ENCODE peak calls at places on chromosomes 16 and 17, in ten cellular contexts. One of them, this sample, is unnamed.

GRCh38 chr16:17561056-17561455 is 90.3 kb upstream of the XYLT1 start:
- DNase-seq in gastrocnemius medialis: no peak
- DNase-seq in A549: no peak
- DNase-seq in GM12878: no peak
- DNase-seq in transverse colon: no peak
- DNase-seq in HepG2: no peak
- DNase-seq in body of pancreas: peak; percentile 8
- DNase-seq in ovary: no peak
- DNase-seq in IMR-90: no peak
- DNase-seq in uterus: no peak
- DNase-seq in this sample: peak; percentile 88

GRCh38 chr17:7853693-7854043 is 1.2 kb upstream of the TMEM88 start:
- DNase-seq in transverse colon: no peak
- DNase-seq in uterus: no peak
- DNase-seq in body of pancreas: no peak
- DNase-seq in IMR-90: no peak
- DNase-seq in HepG2: no peak
- DNase-seq in ovary: peak; percentile 51
- DNase-seq in A549: no peak
- DNase-seq in GM12878: no peak
- DNase-seq in gastrocnemius medialis: no peak
- DNase-seq in this sample: no peak

GRCh38 chr16:30032083-30032819 is 1.2 kb upstream of the TLCD3B start:
- DNase-seq in A549: peak; percentile 79
- DNase-seq in IMR-90: peak; percentile 67
- DNase-seq in uterus: peak; percentile 36
- DNase-seq in GM12878: no peak
- DNase-seq in ovary: peak; percentile 51
- DNase-seq in body of pancreas: peak; percentile 49
- DNase-seq in HepG2: peak; percentile 82
- DNase-seq in transverse colon: peak; percentile 57
- DNase-seq in gastrocnemius medialis: peak; percentile 42
- DNase-seq in this sample: peak; percentile 57

GRCh38 chr16:85011846-85012284 is 530 bp upstream of the ZDHHC7 start:
- DNase-seq in body of pancreas: no peak
- DNase-seq in HepG2: no peak
- DNase-seq in IMR-90: no peak
- DNase-seq in gastrocnemius medialis: no peak
- DNase-seq in uterus: no peak
- DNase-seq in transverse colon: no peak
- DNase-seq in A549: no peak
- DNase-seq in GM12878: no peak
- DNase-seq in ovary: no peak
- DNase-seq in this sample: no peak

GRCh38 chr16:25134306-25134705 is 22.8 kb downstream of the LCMT1 start:
- DNase-seq in GM12878: no peak
- DNase-seq in body of pancreas: no peak
- DNase-seq in uterus: no peak
- DNase-seq in IMR-90: no peak
- DNase-seq in ovary: no peak
- DNase-seq in transverse colon: no peak
- DNase-seq in HepG2: no peak
- DNase-seq in gastrocnemius medialis: no peak
- DNase-seq in A549: no peak
- DNase-seq in this sample: no peak

GRCh38 chr17:79941088-79942010 is 94.3 kb downstream of the TBC1D16 start:
- DNase-seq in GM12878: no peak
- DNase-seq in body of pancreas: peak; percentile 5
- DNase-seq in HepG2: no peak
- DNase-seq in transverse colon: peak; percentile 6
- DNase-seq in uterus: no peak
- DNase-seq in gastrocnemius medialis: peak; percentile 14
- DNase-seq in IMR-90: no peak
- DNase-seq in ovary: peak; percentile 31
- DNase-seq in A549: no peak
- DNase-seq in this sample: peak; percentile 0

GRCh38 chr16:4428500-4428899 is 2.8 kb downstream of the DNAJA3 start:
- DNase-seq in A549: no peak
- DNase-seq in HepG2: no peak
- DNase-seq in uterus: no peak
- DNase-seq in IMR-90: no peak
- DNase-seq in ovary: no peak
- DNase-seq in body of pancreas: no peak
- DNase-seq in GM12878: no peak
- DNase-seq in gastrocnemius medialis: no peak
- DNase-seq in transverse colon: no peak
- DNase-seq in this sample: no peak

GRCh38 chr16:29779474-29779873 is 1.4 kb downstream of the ZG16 start:
- DNase-seq in HepG2: peak; percentile 81
- DNase-seq in uterus: no peak
- DNase-seq in A549: peak; percentile 51
- DNase-seq in GM12878: no peak
- DNase-seq in body of pancreas: no peak
- DNase-seq in IMR-90: no peak
- DNase-seq in transverse colon: no peak
- DNase-seq in ovary: no peak
- DNase-seq in gastrocnemius medialis: no peak
- DNase-seq in this sample: no peak

GRCh38 chr16:31149332-31149731 is 534 bp downstream of the PRSS36 start:
- DNase-seq in ovary: no peak
- DNase-seq in HepG2: no peak
- DNase-seq in gastrocnemius medialis: peak; percentile 23
- DNase-seq in transverse colon: peak; percentile 11
- DNase-seq in A549: no peak
- DNase-seq in uterus: no peak
- DNase-seq in GM12878: no peak
- DNase-seq in body of pancreas: no peak
- DNase-seq in IMR-90: no peak
- DNase-seq in this sample: no peak

GRCh38 chr16:79170565-79171242 is 429.8 kb downstream of the MAF start:
- DNase-seq in transverse colon: no peak
- DNase-seq in A549: no peak
- DNase-seq in body of pancreas: no peak
- DNase-seq in IMR-90: no peak
- DNase-seq in uterus: peak; percentile 32
- DNase-seq in GM12878: no peak
- DNase-seq in ovary: no peak
- DNase-seq in HepG2: no peak
- DNase-seq in gastrocnemius medialis: peak; percentile 24
- DNase-seq in this sample: peak; percentile 6

GRCh38 chr17:10061131-10061581 is 137.2 kb downstream of the GAS7 start:
- DNase-seq in GM12878: no peak
- DNase-seq in gastrocnemius medialis: no peak
- DNase-seq in IMR-90: no peak
- DNase-seq in body of pancreas: no peak
- DNase-seq in transverse colon: no peak
- DNase-seq in ovary: no peak
- DNase-seq in uterus: peak; percentile 59
- DNase-seq in A549: no peak
- DNase-seq in HepG2: no peak
- DNase-seq in this sample: no peak

GRCh38 chr17:75877752-75878173 is 618 bp downstream of the TRIM47 start:
- DNase-seq in transverse colon: peak; percentile 88
- DNase-seq in GM12878: no peak
- DNase-seq in HepG2: peak; percentile 68
- DNase-seq in IMR-90: peak; percentile 71
- DNase-seq in A549: peak; percentile 86
- DNase-seq in uterus: peak; percentile 80
- DNase-seq in body of pancreas: peak; percentile 86
- DNase-seq in gastrocnemius medialis: peak; percentile 60
- DNase-seq in ovary: peak; percentile 70
- DNase-seq in this sample: peak; percentile 73

DNA sequence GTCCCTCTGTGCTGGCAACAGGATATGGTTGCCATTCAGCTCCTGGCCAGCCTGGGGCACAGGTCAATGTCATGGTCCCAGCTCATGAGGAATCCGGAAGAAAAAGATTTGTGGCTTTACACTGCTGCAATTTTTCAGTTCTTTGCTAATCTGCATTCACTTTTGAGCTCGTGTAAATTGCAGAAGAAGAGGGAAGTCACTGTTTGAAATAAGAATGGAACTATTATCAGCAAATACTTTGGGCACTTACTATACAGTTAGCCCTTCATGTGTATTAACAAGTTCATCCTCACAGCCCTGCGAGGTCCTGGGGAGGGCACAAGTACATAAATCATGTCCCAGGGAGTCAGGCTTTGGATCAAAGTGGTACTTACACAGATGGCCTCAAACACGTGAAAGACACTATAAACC is 14.1 kb downstream of the SLC47A2 start:
- DNase-seq in HepG2: peak; percentile 71
- DNase-seq in ovary: no peak
- DNase-seq in GM12878: no peak
- DNase-seq in transverse colon: no peak
- DNase-seq in body of pancreas: no peak
- DNase-seq in gastrocnemius medialis: no peak
- DNase-seq in A549: no peak
- DNase-seq in uterus: no peak
- DNase-seq in IMR-90: no peak
- DNase-seq in this sample: no peak
- H3K27ac ChIP-seq in HepG2: no peak overlapping the region
- H3K27ac ChIP-seq in ovary: no peak overlapping the region
- H3K27ac ChIP-seq in GM12878: no peak overlapping the region
- H3K27ac ChIP-seq in transverse colon: no peak overlapping the region
- H3K27ac ChIP-seq in body of pancreas: no peak overlapping the region
- H3K27ac ChIP-seq in gastrocnemius medialis: no peak overlapping the region
- H3K27ac ChIP-seq in A549: no peak overlapping the region
- H3K27ac ChIP-seq in uterus: no peak overlapping the region
- H3K27ac ChIP-seq in IMR-90: no peak overlapping the region
- H3K27ac ChIP-seq in this sample: peak overlapping the region; percentile 97

GRCh38 chr16:88533945-88534641 is 36.1 kb upstream of the ZC3H18 start:
- DNase-seq in GM12878: no peak
- DNase-seq in IMR-90: peak; percentile 45
- DNase-seq in transverse colon: peak; percentile 84
- DNase-seq in body of pancreas: peak; percentile 44
- DNase-seq in ovary: peak; percentile 86
- DNase-seq in A549: peak; percentile 76
- DNase-seq in HepG2: no peak
- DNase-seq in gastrocnemius medialis: peak; percentile 67
- DNase-seq in uterus: peak; percentile 83
- DNase-seq in this sample: peak; percentile 79
- TF ChIP-seq POLR2A in GM12878: peak; percentile 80
- TF ChIP-seq POLR2A in IMR-90: no peak
- TF ChIP-seq POLR2A in transverse colon: peak; percentile 54
- TF ChIP-seq POLR2A in body of pancreas: no peak
- TF ChIP-seq POLR2A in ovary: peak; percentile 44
- TF ChIP-seq POLR2A in A549: peak; percentile 53
- TF ChIP-seq POLR2A in HepG2: no peak
- TF ChIP-seq POLR2A in gastrocnemius medialis: peak; percentile 68
- TF ChIP-seq POLR2A in uterus: peak; percentile 76
- TF ChIP-seq POLR2A in this sample: no peak

GRCh38 chr17:3534881-3535252 is 22.7 kb downstream of the TRPV3 start:
- DNase-seq in gastrocnemius medialis: no peak
- DNase-seq in body of pancreas: no peak
- DNase-seq in uterus: no peak
- DNase-seq in GM12878: no peak
- DNase-seq in ovary: peak; percentile 54
- DNase-seq in HepG2: no peak
- DNase-seq in A549: peak; percentile 75
- DNase-seq in transverse colon: no peak
- DNase-seq in IMR-90: peak; percentile 10
- DNase-seq in this sample: peak; percentile 12

GRCh38 chr17:3533752-3534151 is 23.9 kb downstream of the TRPV3 start:
- DNase-seq in uterus: no peak
- DNase-seq in gastrocnemius medialis: no peak
- DNase-seq in ovary: no peak
- DNase-seq in A549: no peak
- DNase-seq in body of pancreas: no peak
- DNase-seq in IMR-90: no peak
- DNase-seq in transverse colon: no peak
- DNase-seq in HepG2: no peak
- DNase-seq in GM12878: no peak
- DNase-seq in this sample: no peak

GRCh38 chr17:3536736-3537135 is 20.9 kb downstream of the TRPV3 start:
- DNase-seq in body of pancreas: no peak
- DNase-seq in transverse colon: no peak
- DNase-seq in gastrocnemius medialis: no peak
- DNase-seq in A549: no peak
- DNase-seq in GM12878: no peak
- DNase-seq in uterus: no peak
- DNase-seq in HepG2: no peak
- DNase-seq in IMR-90: no peak
- DNase-seq in ovary: no peak
- DNase-seq in this sample: no peak

GRCh38 chr17:3532859-3533142 is 24.8 kb downstream of the TRPV3 start:
- DNase-seq in GM12878: no peak
- DNase-seq in transverse colon: no peak
- DNase-seq in uterus: no peak
- DNase-seq in HepG2: no peak
- DNase-seq in A549: no peak
- DNase-seq in gastrocnemius medialis: no peak
- DNase-seq in ovary: no peak
- DNase-seq in body of pancreas: no peak
- DNase-seq in IMR-90: no peak
- DNase-seq in this sample: no peak

GRCh38 chr17:3535253-3535995 is 22.2 kb downstream of the TRPV3 start:
- DNase-seq in uterus: peak; percentile 74
- DNase-seq in A549: peak; percentile 89
- DNase-seq in ovary: peak; percentile 81
- DNase-seq in GM12878: no peak
- DNase-seq in body of pancreas: peak; percentile 66
- DNase-seq in gastrocnemius medialis: peak; percentile 35
- DNase-seq in transverse colon: peak; percentile 57
- DNase-seq in HepG2: no peak
- DNase-seq in IMR-90: peak; percentile 62
- DNase-seq in this sample: peak; percentile 23
- H3K27ac ChIP-seq in uterus: peak overlapping the region; percentile 41
- H3K27ac ChIP-seq in A549: peak overlapping the region; percentile 66
- H3K27ac ChIP-seq in ovary: peak overlapping the region; percentile 49
- H3K27ac ChIP-seq in GM12878: no peak overlapping the region
- H3K27ac ChIP-seq in body of pancreas: no peak overlapping the region
- H3K27ac ChIP-seq in gastrocnemius medialis: peak overlapping the region; percentile 62
- H3K27ac ChIP-seq in transverse colon: peak overlapping the region; percentile 45
- H3K27ac ChIP-seq in HepG2: no peak overlapping the region
- H3K27ac ChIP-seq in IMR-90: no peak overlapping the region
- H3K27ac ChIP-seq in this sample: no peak overlapping the region

DNA sequence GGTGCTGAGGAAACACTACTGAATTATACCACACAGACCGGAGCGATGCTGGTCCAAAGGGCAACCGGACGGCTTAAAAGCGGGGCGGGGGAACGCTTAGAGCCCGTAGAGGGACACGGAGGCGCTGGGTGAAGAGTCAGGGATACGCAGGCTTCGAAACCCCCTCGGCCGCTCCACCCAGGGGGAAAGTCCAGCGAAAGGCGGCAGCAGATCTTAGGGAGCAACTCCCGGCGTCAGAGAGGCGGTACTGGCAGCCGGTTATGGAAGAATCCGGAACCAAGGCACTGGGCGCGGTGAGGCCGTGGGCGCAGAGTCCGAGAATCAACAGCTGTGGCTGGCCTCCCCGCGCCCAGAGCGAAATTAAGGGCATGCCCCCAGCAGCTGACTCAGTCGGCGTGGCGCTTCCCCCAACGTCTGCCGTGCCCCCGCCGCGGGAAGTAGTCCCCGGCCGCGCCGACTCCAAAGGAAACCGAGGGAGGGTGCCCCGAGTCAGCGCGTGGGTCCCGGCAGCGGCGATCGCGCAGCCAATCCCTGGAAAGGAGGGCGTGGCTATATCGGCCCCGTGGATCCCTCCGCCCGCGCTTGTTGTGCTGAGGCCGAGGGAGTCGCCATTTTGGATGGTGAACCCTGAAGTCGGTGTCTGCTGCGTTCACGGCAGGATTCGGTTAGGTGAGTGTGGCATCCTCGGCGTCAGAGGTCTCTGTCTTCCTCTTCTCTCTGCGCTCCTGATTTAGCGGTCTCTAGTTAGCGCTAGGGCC is at the start of gene IST1:
- DNase-seq in GM12878: peak; percentile 85
- DNase-seq in body of pancreas: peak; percentile 98
- DNase-seq in ovary: peak; percentile 99
- DNase-seq in HepG2: peak; percentile 96
- DNase-seq in uterus: peak; percentile 98
- DNase-seq in gastrocnemius medialis: peak; percentile 98
- DNase-seq in IMR-90: peak; percentile 99
- DNase-seq in transverse colon: peak; percentile 98
- DNase-seq in A549: peak; percentile 99
- DNase-seq in this sample: peak; percentile 98
- TF ChIP-seq POLR2A in GM12878: peak; percentile 93
- TF ChIP-seq POLR2A in body of pancreas: peak; percentile 93
- TF ChIP-seq POLR2A in ovary: peak; percentile 87
- TF ChIP-seq POLR2A in HepG2: peak; percentile 95
- TF ChIP-seq POLR2A in uterus: peak; percentile 94
- TF ChIP-seq POLR2A in gastrocnemius medialis: peak; percentile 96
- TF ChIP-seq POLR2A in IMR-90: peak; percentile 92
- TF ChIP-seq POLR2A in transverse colon: peak; percentile 95
- TF ChIP-seq POLR2A in A549: peak; percentile 69
- TF ChIP-seq POLR2A in this sample: peak; percentile 96

This sample was measured in thyroid gland.